ENCODE peak calls at places on chromosomes 12 and 14, in six cellular contexts. D, A, P, B, Y and E are unnamed samples.
A peak's percentile ranks its signal among the peaks of the same experiment; 100 is the strongest.

GRCh38 chr12:3295648-3296408 is 195.2 kb upstream of the PRMT8 start:
- DNase-seq in D (peak; percentile 29), A (no peak), P (peak; percentile 83), B (no peak), Y (no peak), E (no peak)

GRCh38 chr14:44162197-44162596 is 344.9 kb downstream of the FSCB start:
- DNase-seq in D (no peak), A (no peak), P (no peak), B (no peak), Y (no peak), E (no peak)

GRCh38 chr14:86088156-86088555 is 558.2 kb downstream of the FLRT2 start:
- DNase-seq in D (no peak), A (no peak), P (no peak), B (no peak), Y (no peak), E (no peak)

GRCh38 chr14:39229222-39229543 is 4.5 kb upstream of the MIA2 start:
- DNase-seq in D (no peak), A (peak; percentile 85), P (no peak), B (peak; percentile 12), Y (no peak), E (no peak)

GRCh38 chr14:98175881-98176280 is 1096.1 kb downstream of the BCL11B start:
- DNase-seq in D (no peak), A (no peak), P (no peak), B (no peak), Y (no peak), E (no peak)

GRCh38 chr14:59271734-59272133 is 83.3 kb downstream of the DAAM1 start:
- DNase-seq in D (no peak), A (no peak), P (no peak), B (no peak), Y (no peak), E (no peak)

GRCh38 chr12:47604474-47604873 is 101.4 kb downstream of the RPAP3 start:
- DNase-seq in D (no peak), A (no peak), P (no peak), B (no peak), Y (no peak), E (no peak)

GRCh38 chr14:70002589-70003240 is 123.5 kb downstream of the SMOC1 start:
- DNase-seq in D (no peak), A (no peak), P (no peak), B (no peak), Y (no peak), E (no peak)

GRCh38 chr12:41552507-41553047 is 364.5 kb downstream of the PDZRN4 start:
- DNase-seq in D (no peak), A (no peak), P (no peak), B (no peak), Y (no peak), E (no peak)